ENCODE peak calls at places on chromosome 9, in five cellular contexts. C is pancreas, R is Peyer's patch, Y is PC-9, L is mesendoderm. U is an unnamed sample. For H3K4me1, the result is how much of the 10 kb centered on the place peaks cover.

GRCh38 chr9:120876842-120877240 is at the start of gene PHF19:
- DNase-seq in C (peak), R (no peak), Y (peak), L (no peak), U (no peak)

GRCh38 chr9:86098793-86099694 is at the start of gene GOLM1:
- DNase-seq in C (peak), R (no peak), Y (peak), L (peak), U (no peak)

GRCh38 chr9:122197334-122197872 is 31.4 kb downstream of the LHX6 start:
- DNase-seq in C (no peak), R (no peak), Y (no peak), L (no peak), U (no peak)

GRCh38 chr9:94867281-94867841 is 140.9 kb downstream of the AOPEP start:
- DNase-seq in C (peak), R (no peak), Y (peak), L (peak), U (no peak)

GRCh38 chr9:97575673-97576048 is 57.5 kb downstream of the TSTD2 start:
- DNase-seq in C (no peak), R (no peak), Y (no peak), L (no peak), U (no peak)

GRCh38 chr9:88458716-88459115 is 70.5 kb downstream of the SPIN1 start:
- DNase-seq in C (no peak), R (no peak), Y (no peak), L (no peak), U (no peak)

GRCh38 chr9:80560976-80561375 is 989.2 kb downstream of the TLE4 start:
- DNase-seq in C (no peak), R (no peak), Y (no peak), L (no peak), U (no peak)

GRCh38 chr9:134531251-134531970 is 110.2 kb upstream of the COL5A1 start:
- DNase-seq in C (no peak), R (no peak), Y (no peak), L (no peak), U (no peak)

GRCh38 chr9:100379862-100380261 is 27.1 kb upstream of the TEX10 start:
- DNase-seq in C (no peak), R (no peak), Y (peak), L (peak), U (no peak)

GRCh38 chr9:126745574-126746411 is 59.0 kb upstream of the ZBTB43 start:
- DNase-seq in C (no peak), R (no peak), Y (no peak), L (no peak), U (no peak)

GRCh38 chr9:90972057-90972456 is 170.4 kb downstream of the SYK start:
- DNase-seq in C (no peak), R (no peak), Y (no peak), L (no peak), U (no peak)

GRCh38 chr9:132993511-132993939 is 15.0 kb downstream of the GFI1B start:
- DNase-seq in C (no peak), R (no peak), Y (no peak), L (no peak), U (no peak)

GRCh38 chr9:127974769-127975261 is 6.0 kb downstream of the EEIG1 start:
- DNase-seq in C (no peak), R (no peak), Y (no peak), L (peak), U (no peak)

GRCh38 chr9:127976498-127976897 is 4.3 kb downstream of the EEIG1 start:
- DNase-seq in C (no peak), R (peak), Y (no peak), L (no peak), U (no peak)

GRCh38 chr9:127976943-127977871 is 3.6 kb downstream of the EEIG1 start:
- DNase-seq in C (no peak), R (no peak), Y (no peak), L (no peak), U (no peak)

GRCh38 chr9:127974002-127974768 is 6.6 kb downstream of the EEIG1 start:
- DNase-seq in C (no peak), R (no peak), Y (no peak), L (no peak), U (no peak)

DNA sequence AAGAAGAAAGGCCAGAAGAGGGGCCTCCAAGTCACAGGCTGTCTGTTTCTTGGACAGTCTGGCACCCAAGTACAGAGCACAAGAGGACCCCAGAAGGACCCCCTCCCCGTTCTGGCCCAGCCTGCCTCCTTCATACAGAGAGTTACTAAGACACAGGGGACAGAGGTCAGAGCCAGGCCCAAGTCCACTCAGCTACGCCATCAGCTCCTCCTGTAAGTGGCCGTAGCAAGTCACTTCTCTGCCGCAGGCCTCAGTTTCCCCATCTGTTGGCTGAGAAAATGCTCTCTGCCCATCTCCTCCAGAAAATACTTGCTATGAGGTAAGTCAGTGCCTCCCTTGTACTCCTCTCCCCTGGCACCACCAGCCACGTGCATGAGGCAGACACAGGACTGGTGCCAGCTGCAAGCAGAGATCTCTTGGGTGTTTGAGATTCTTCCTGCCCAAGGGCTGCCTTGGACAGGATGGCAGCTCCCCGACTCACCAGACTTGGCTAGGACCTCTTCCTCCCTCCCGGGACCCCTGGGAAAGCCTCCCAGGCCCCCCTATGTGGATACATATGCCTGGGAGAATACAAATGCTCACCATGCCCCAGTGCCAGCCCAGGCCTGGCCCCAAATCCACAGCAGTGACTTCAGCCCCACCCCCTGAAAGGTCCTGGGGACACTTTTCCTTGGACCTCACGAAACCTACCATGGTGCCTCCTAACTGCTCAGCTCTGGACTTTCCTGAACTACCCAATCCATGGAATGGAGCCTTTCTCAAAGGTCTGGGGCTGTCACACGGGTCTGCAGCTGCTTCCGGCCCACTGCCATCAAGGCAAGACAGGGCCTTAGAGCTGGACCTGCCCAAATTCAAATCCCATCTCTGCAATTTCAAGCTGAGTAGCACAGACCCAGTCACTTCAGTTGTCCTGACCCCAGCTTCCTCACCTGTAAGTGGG is 5.1 kb downstream of the EEIG1 start:
- DNase-seq in C (no peak), R (no peak), Y (no peak), L (no peak), U (no peak)
- H3K4me1 ChIP-seq in C (half or more), R (under half), Y (half or more), L (under half), U (under half)

DNA sequence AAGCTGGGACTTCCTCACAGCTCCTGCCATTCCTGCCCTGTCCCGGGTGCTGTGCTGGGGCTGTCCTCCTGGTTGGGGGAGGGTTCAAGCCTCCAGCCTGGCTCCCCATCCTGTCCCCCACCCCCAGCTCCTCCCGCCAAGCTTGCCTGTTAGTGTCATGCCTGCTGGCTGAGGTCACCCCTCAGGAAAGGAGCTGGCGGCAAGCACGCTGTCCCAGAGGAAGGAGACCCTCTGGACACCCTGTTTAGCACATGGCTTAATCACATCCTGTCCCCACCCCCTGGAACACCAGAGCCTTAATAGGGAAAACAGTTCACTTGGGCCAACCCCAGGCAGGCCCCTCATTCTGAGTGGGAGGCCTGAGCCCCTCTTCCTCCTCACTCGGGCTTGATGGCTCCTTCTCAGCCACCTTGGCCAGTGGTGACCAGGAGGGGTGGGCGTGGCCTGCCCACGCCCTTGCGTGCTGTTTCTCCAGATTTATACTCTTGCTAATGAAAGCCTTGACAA is 9.2 kb upstream of the PHYHD1 start:
- DNase-seq in C (no peak), R (no peak), Y (peak), L (peak), U (peak)
- H3K4me1 ChIP-seq in C (under half), R (under half), Y (under half), L (under half), U (half or more)

DNA sequence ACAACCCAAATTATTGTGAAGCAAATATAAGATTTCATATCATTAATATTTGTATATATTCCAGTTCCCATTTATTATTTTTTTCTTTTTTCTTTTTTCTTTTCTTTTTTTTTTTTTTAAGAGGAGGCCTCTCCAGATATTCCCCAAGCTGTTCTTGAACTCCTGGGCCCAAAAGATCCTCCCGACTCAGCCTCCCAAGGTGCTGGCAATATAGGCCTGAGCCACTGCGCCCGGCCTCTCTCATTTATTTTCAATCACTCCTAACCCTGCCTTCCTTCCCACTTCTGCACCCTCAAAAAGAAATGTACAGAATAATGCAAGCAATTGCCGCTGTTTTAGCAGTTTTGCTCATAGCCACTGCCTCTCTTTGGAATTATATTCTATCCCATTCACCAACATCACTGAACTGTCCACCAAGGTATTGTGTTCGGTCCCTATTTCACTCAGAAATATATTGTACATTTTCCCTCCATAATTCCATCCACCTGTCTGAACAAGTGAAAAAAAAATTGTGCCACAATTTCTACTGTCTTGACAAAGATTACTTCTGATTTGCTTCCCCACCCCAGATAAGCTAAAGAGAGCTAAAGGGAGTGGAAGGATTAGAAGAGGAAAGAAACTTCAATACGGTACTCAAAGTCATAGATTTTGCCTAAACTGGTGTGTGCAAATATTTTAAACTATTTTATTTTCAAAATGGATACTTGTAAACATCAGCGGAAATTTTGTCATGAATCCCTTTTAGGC is 1.9 kb downstream of the FNBP1 start:
- DNase-seq in C (no peak), R (no peak), Y (no peak), L (no peak), U (no peak)
- H3K4me1 ChIP-seq in C (under half), R (under half), Y (under half), L (under half), U (under half)

GRCh38 chr9:136526625-136527066 is 19.2 kb downstream of the NOTCH1 start:
- DNase-seq in C (no peak), R (no peak), Y (no peak), L (peak), U (no peak)

GRCh38 chr9:136522354-136523237 is 23.3 kb downstream of the NOTCH1 start:
- DNase-seq in C (no peak), R (no peak), Y (no peak), L (no peak), U (no peak)

GRCh38 chr9:136525841-136526499 is 19.9 kb downstream of the NOTCH1 start:
- DNase-seq in C (no peak), R (no peak), Y (no peak), L (no peak), U (no peak)

GRCh38 chr9:136527131-136527530 is 18.7 kb downstream of the NOTCH1 start:
- DNase-seq in C (no peak), R (no peak), Y (no peak), L (no peak), U (no peak)

GRCh38 chr9:136525207-136525606 is 20.6 kb downstream of the NOTCH1 start:
- DNase-seq in C (no peak), R (no peak), Y (no peak), L (no peak), U (no peak)
- H3K4me1 ChIP-seq in C (under half), R (under half), Y (under half), L (under half), U (under half)

GRCh38 chr9:89677696-89678393 is 73.0 kb downstream of the GADD45G start:
- DNase-seq in C (no peak), R (no peak), Y (no peak), L (no peak), U (no peak)

GRCh38 chr9:89676281-89676680 is 71.5 kb downstream of the GADD45G start:
- DNase-seq in C (peak), R (no peak), Y (no peak), L (no peak), U (no peak)

GRCh38 chr9:89678394-89679005 is 73.7 kb downstream of the GADD45G start:
- DNase-seq in C (no peak), R (no peak), Y (no peak), L (no peak), U (no peak)

GRCh38 chr9:89675403-89675771 is 70.6 kb downstream of the GADD45G start:
- DNase-seq in C (no peak), R (no peak), Y (no peak), L (no peak), U (no peak)

GRCh38 chr9:89674667-89675402 is 70.0 kb downstream of the GADD45G start:
- DNase-seq in C (no peak), R (no peak), Y (no peak), L (peak), U (no peak)
- H3K4me1 ChIP-seq in C (under half), R (under half), Y (under half), L (under half), U (under half)

DNA sequence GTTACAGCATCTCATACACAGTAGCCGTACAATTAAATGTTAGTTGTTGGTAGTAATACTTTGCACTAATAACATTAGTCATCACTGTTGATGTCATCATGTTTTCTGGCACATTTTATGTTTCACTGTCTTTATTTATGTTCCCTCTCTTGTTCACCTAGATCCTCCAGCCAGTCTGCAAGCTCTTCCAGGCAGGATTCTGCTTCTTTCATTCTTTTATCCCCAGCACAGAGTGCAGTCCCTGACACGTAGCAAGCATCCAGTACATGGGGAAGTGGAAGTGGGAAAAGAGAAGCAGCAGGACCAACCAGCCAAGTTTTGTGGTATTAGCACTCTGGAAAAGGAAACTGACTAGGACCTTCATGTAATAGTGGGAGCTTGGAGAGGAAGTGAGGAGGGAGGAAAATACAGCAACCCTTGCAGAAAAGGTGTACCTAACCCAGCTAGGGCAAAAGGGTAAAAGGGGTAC is 89.7 kb upstream of the SLC44A1 start:
- DNase-seq in C (no peak), R (no peak), Y (no peak), L (no peak), U (no peak)
- H3K4me1 ChIP-seq in C (under half), R (under half), Y (under half), L (under half), U (under half)

U was measured in keratinocyte.